ENCODE peak calls at places on chromosomes 2 and 18, in six cellular contexts. D, I, H, M, N and O are unnamed samples. For H3K4me1, the result is how much of the 10 kb centered on the place peaks cover.

GRCh38 chr2:240164586-240164985 is 24.1 kb upstream of the OTOS start:
- DNase-seq in D (no peak), I (no peak), H (no peak), M (no peak), N (peak), O (no peak)

GRCh38 chr2:172329404-172330059 is 97.9 kb upstream of the ITGA6 start:
- DNase-seq in D (peak), I (peak), H (peak), M (no peak), N (peak), O (no peak)

GRCh38 chr2:164066095-164066494 is 330.3 kb upstream of the FIGN start:
- DNase-seq in D (no peak), I (no peak), H (no peak), M (no peak), N (no peak), O (no peak)

GRCh38 chr18:56574827-56575226 is 63.6 kb downstream of the TXNL1 start:
- DNase-seq in D (no peak), I (peak), H (peak), M (no peak), N (no peak), O (no peak)

GRCh38 chr2:73700111-73700510 is 37.0 kb downstream of the TPRKB start:
- DNase-seq in D (peak), I (peak), H (peak), M (no peak), N (no peak), O (no peak)

GRCh38 chr2:238114331-238114841 is 14.2 kb downstream of the ESPNL start:
- DNase-seq in D (no peak), I (no peak), H (no peak), M (peak), N (peak), O (no peak)

GRCh38 chr2:32752205-32752604 is 124.4 kb downstream of the TTC27 start:
- DNase-seq in D (no peak), I (no peak), H (no peak), M (no peak), N (no peak), O (no peak)

GRCh38 chr2:157087373-157088005 is 170.0 kb upstream of the GALNT5 start:
- DNase-seq in D (no peak), I (no peak), H (no peak), M (no peak), N (no peak), O (no peak)

GRCh38 chr18:52339891-52340371 is at the start of gene DCC:
- DNase-seq in D (peak), I (peak), H (peak), M (no peak), N (no peak), O (no peak)

GRCh38 chr2:102604754-102605153 is 14.6 kb upstream of the SLC9A2 start:
- DNase-seq in D (peak), I (no peak), H (no peak), M (no peak), N (no peak), O (no peak)

GRCh38 chr2:107932986-107933385 is 53.3 kb upstream of the SLC5A7 start:
- DNase-seq in D (no peak), I (no peak), H (no peak), M (no peak), N (no peak), O (no peak)

GRCh38 chr2:53407363-53408080 is 360.1 kb upstream of the CHAC2 start:
- DNase-seq in D (no peak), I (no peak), H (no peak), M (no peak), N (no peak), O (no peak)

GRCh38 chr2:68320118-68320641 is 431 bp upstream of the CNRIP1 start:
- DNase-seq in D (no peak), I (peak), H (no peak), M (peak), N (no peak), O (no peak)

GRCh38 chr2:188032306-188032705 is 259.4 kb upstream of the GULP1 start:
- DNase-seq in D (no peak), I (no peak), H (no peak), M (no peak), N (no peak), O (no peak)

GRCh38 chr2:198873771-198874501 is 583.8 kb downstream of the SATB2 start:
- DNase-seq in D (no peak), I (no peak), H (no peak), M (no peak), N (no peak), O (no peak)

GRCh38 chr2:48397846-48398245 is 132.1 kb upstream of the STON1 start:
- DNase-seq in D (no peak), I (no peak), H (no peak), M (no peak), N (no peak), O (no peak)

GRCh38 chr2:99787762-99788382 is 298.1 kb upstream of the REV1 start:
- DNase-seq in D (no peak), I (no peak), H (no peak), M (no peak), N (no peak), O (no peak)

GRCh38 chr18:9404565-9405060 is 70.0 kb downstream of the TWSG1 start:
- DNase-seq in D (no peak), I (no peak), H (no peak), M (peak), N (peak), O (no peak)

GRCh38 chr2:201466050-201466660 is 14.6 kb downstream of the STRADB start:
- DNase-seq in D (no peak), I (no peak), H (peak), M (no peak), N (no peak), O (no peak)

GRCh38 chr2:112636605-112637288 is 9.0 kb upstream of the SLC20A1 start:
- DNase-seq in D (peak), I (no peak), H (no peak), M (no peak), N (no peak), O (no peak)

GRCh38 chr2:13193900-13194299 is 477.2 kb downstream of the TRIB2 start:
- DNase-seq in D (no peak), I (no peak), H (no peak), M (no peak), N (no peak), O (no peak)

GRCh38 chr2:115075800-115076199 is 633.4 kb downstream of the DPP10 start:
- DNase-seq in D (no peak), I (no peak), H (no peak), M (no peak), N (no peak), O (no peak)

GRCh38 chr2:7838636-7839035 is 843.2 kb upstream of the ID2 start:
- DNase-seq in D (no peak), I (no peak), H (no peak), M (no peak), N (no peak), O (no peak)

GRCh38 chr18:26383454-26384270 is 157.4 kb downstream of the TAF4B start:
- DNase-seq in D (no peak), I (no peak), H (no peak), M (peak), N (no peak), O (no peak)

GRCh38 chr18:28541276-28541930 is 364.5 kb upstream of the CDH2 start:
- DNase-seq in D (no peak), I (no peak), H (no peak), M (no peak), N (no peak), O (no peak)

GRCh38 chr2:54850171-54851122 is 127.0 kb downstream of the EML6 start:
- DNase-seq in D (no peak), I (no peak), H (no peak), M (no peak), N (no peak), O (no peak)

GRCh38 chr2:159226608-159227007 is 59.9 kb downstream of the WDSUB1 start:
- DNase-seq in D (no peak), I (no peak), H (no peak), M (no peak), N (no peak), O (no peak)

GRCh38 chr2:159227467-159227866 is 59.0 kb downstream of the WDSUB1 start:
- DNase-seq in D (no peak), I (no peak), H (no peak), M (no peak), N (no peak), O (no peak)

GRCh38 chr2:159224061-159224813 is 62.3 kb downstream of the WDSUB1 start:
- DNase-seq in D (no peak), I (no peak), H (no peak), M (no peak), N (no peak), O (no peak)

GRCh38 chr2:159226059-159226461 is 60.4 kb downstream of the WDSUB1 start:
- DNase-seq in D (no peak), I (no peak), H (peak), M (peak), N (no peak), O (no peak)

GRCh38 chr2:159225025-159226016 is 61.2 kb downstream of the WDSUB1 start:
- DNase-seq in D (no peak), I (no peak), H (no peak), M (no peak), N (no peak), O (no peak)
- H3K4me1 ChIP-seq in D (under half), I (under half), H (under half), M (under half), N (under half), O (under half)

GRCh38 chr2:147779440-147779839 is 65.4 kb upstream of the ACVR2A start:
- DNase-seq in D (no peak), I (no peak), H (no peak), M (no peak), N (no peak), O (no peak)

GRCh38 chr2:147777408-147777807 is 67.4 kb upstream of the ACVR2A start:
- DNase-seq in D (no peak), I (no peak), H (no peak), M (no peak), N (no peak), O (no peak)

GRCh38 chr2:147782521-147782920 is 62.3 kb upstream of the ACVR2A start:
- DNase-seq in D (no peak), I (no peak), H (no peak), M (peak), N (no peak), O (no peak)
- H3K4me3 ChIP-seq in D (no peak), I (no peak), H (no peak), M (no peak), N (no peak), O (no peak)

GRCh38 chr2:190970170-190970569 is 43.8 kb downstream of the STAT1 start:
- DNase-seq in D (no peak), I (no peak), H (no peak), M (no peak), N (no peak), O (no peak)
- H3K4me1 ChIP-seq in D (under half), I (under half), H (under half), M (under half), N (under half), O (under half)

GRCh38 chr2:3535467-3535793 is 16.1 kb upstream of the ADI1 start:
- DNase-seq in D (no peak), I (no peak), H (no peak), M (no peak), N (no peak), O (no peak)
- H3K4me3 ChIP-seq in D (no peak), I (no peak), H (no peak), M (no peak), N (peak), O (no peak)